ENCODE peak calls at places on chromosomes 4 and X, in eight cellular contexts. One of them, this sample, is unnamed.

GRCh38 chr4:4810365-4810764 is 49.1 kb upstream of the MSX1 start:
- DNase-seq in mesothelial cell of epicardium: no peak
- DNase-seq in WTC11: no peak
- DNase-seq in A172: no peak
- DNase-seq in activated gamma-delta T cell treated with Interleukin-2 at 50 U/mL for 16 hours: no peak
- DNase-seq in C1 segment of cervical spinal cord: no peak
- DNase-seq in uterus: no peak
- DNase-seq in pons: peak; percentile 9
- DNase-seq in this sample: no peak

GRCh38 chr4:174365018-174365587 is 81.4 kb downstream of the CEP44 start:
- DNase-seq in mesothelial cell of epicardium: no peak
- DNase-seq in WTC11: no peak
- DNase-seq in A172: peak; percentile 24
- DNase-seq in activated gamma-delta T cell treated with Interleukin-2 at 50 U/mL for 16 hours: no peak
- DNase-seq in C1 segment of cervical spinal cord: no peak
- DNase-seq in uterus: no peak
- DNase-seq in pons: peak; percentile 34
- DNase-seq in this sample: peak; percentile 36

GRCh38 chr4:54961357-54961975 is 163.9 kb downstream of the KDR start:
- DNase-seq in mesothelial cell of epicardium: no peak
- DNase-seq in WTC11: no peak
- DNase-seq in A172: peak; percentile 46
- DNase-seq in activated gamma-delta T cell treated with Interleukin-2 at 50 U/mL for 16 hours: no peak
- DNase-seq in C1 segment of cervical spinal cord: no peak
- DNase-seq in uterus: no peak
- DNase-seq in pons: peak; percentile 64
- DNase-seq in this sample: peak; percentile 9

GRCh38 chr4:36269116-36269515 is 12.3 kb upstream of the DTHD1 start:
- DNase-seq in mesothelial cell of epicardium: no peak
- DNase-seq in WTC11: no peak
- DNase-seq in A172: no peak
- DNase-seq in activated gamma-delta T cell treated with Interleukin-2 at 50 U/mL for 16 hours: peak; percentile 41
- DNase-seq in C1 segment of cervical spinal cord: no peak
- DNase-seq in uterus: no peak
- DNase-seq in pons: peak; percentile 71
- DNase-seq in this sample: no peak

GRCh38 chrX:139327355-139327754 is 203.2 kb upstream of the F9 start:
- DNase-seq in mesothelial cell of epicardium: no peak
- DNase-seq in WTC11: no peak
- DNase-seq in A172: no peak
- DNase-seq in activated gamma-delta T cell treated with Interleukin-2 at 50 U/mL for 16 hours: no peak
- DNase-seq in C1 segment of cervical spinal cord: no peak
- DNase-seq in uterus: no peak
- DNase-seq in pons: no peak
- DNase-seq in this sample: no peak

GRCh38 chr4:43242611-43243010 is 350.1 kb downstream of the GRXCR1 start:
- DNase-seq in mesothelial cell of epicardium: no peak
- DNase-seq in WTC11: no peak
- DNase-seq in A172: peak; percentile 1
- DNase-seq in activated gamma-delta T cell treated with Interleukin-2 at 50 U/mL for 16 hours: no peak
- DNase-seq in C1 segment of cervical spinal cord: no peak
- DNase-seq in uterus: no peak
- DNase-seq in pons: no peak
- DNase-seq in this sample: peak; percentile 1

GRCh38 chr4:8248091-8248490 is 21.5 kb upstream of the HTRA3 start:
- DNase-seq in mesothelial cell of epicardium: no peak
- DNase-seq in WTC11: no peak
- DNase-seq in A172: no peak
- DNase-seq in activated gamma-delta T cell treated with Interleukin-2 at 50 U/mL for 16 hours: no peak
- DNase-seq in C1 segment of cervical spinal cord: no peak
- DNase-seq in uterus: no peak
- DNase-seq in pons: no peak
- DNase-seq in this sample: no peak

GRCh38 chr4:183173580-183174526 is 74.8 kb downstream of the WWC2 start:
- DNase-seq in mesothelial cell of epicardium: no peak
- DNase-seq in WTC11: peak; percentile 39
- DNase-seq in A172: peak; percentile 26
- DNase-seq in activated gamma-delta T cell treated with Interleukin-2 at 50 U/mL for 16 hours: no peak
- DNase-seq in C1 segment of cervical spinal cord: no peak
- DNase-seq in uterus: no peak
- DNase-seq in pons: no peak
- DNase-seq in this sample: no peak

GRCh38 chr4:30380404-30380998 is 339.7 kb upstream of the PCDH7 start:
- DNase-seq in mesothelial cell of epicardium: no peak
- DNase-seq in WTC11: peak; percentile 76
- DNase-seq in A172: peak; percentile 79
- DNase-seq in activated gamma-delta T cell treated with Interleukin-2 at 50 U/mL for 16 hours: no peak
- DNase-seq in C1 segment of cervical spinal cord: no peak
- DNase-seq in uterus: no peak
- DNase-seq in pons: peak; percentile 6
- DNase-seq in this sample: peak; percentile 68

GRCh38 chrX:42496239-42496638 is 281.7 kb downstream of the PPP1R2C start:
- DNase-seq in mesothelial cell of epicardium: no peak
- DNase-seq in WTC11: no peak
- DNase-seq in A172: no peak
- DNase-seq in activated gamma-delta T cell treated with Interleukin-2 at 50 U/mL for 16 hours: no peak
- DNase-seq in C1 segment of cervical spinal cord: no peak
- DNase-seq in uterus: no peak
- DNase-seq in pons: no peak
- DNase-seq in this sample: no peak

GRCh38 chr4:153728660-153729059 is 31.2 kb downstream of the RNF175 start:
- DNase-seq in mesothelial cell of epicardium: no peak
- DNase-seq in WTC11: no peak
- DNase-seq in A172: no peak
- DNase-seq in activated gamma-delta T cell treated with Interleukin-2 at 50 U/mL for 16 hours: no peak
- DNase-seq in C1 segment of cervical spinal cord: no peak
- DNase-seq in uterus: no peak
- DNase-seq in pons: no peak
- DNase-seq in this sample: no peak

GRCh38 chrX:39903937-39904336 is 193.8 kb downstream of the BCOR start:
- DNase-seq in mesothelial cell of epicardium: no peak
- DNase-seq in WTC11: no peak
- DNase-seq in A172: peak; percentile 81
- DNase-seq in activated gamma-delta T cell treated with Interleukin-2 at 50 U/mL for 16 hours: no peak
- DNase-seq in C1 segment of cervical spinal cord: no peak
- DNase-seq in uterus: no peak
- DNase-seq in pons: no peak
- DNase-seq in this sample: peak; percentile 78

GRCh38 chrX:38342853-38343778 is 9.3 kb upstream of the OTC start:
- DNase-seq in mesothelial cell of epicardium: no peak
- DNase-seq in WTC11: no peak
- DNase-seq in A172: no peak
- DNase-seq in activated gamma-delta T cell treated with Interleukin-2 at 50 U/mL for 16 hours: no peak
- DNase-seq in C1 segment of cervical spinal cord: no peak
- DNase-seq in uterus: no peak
- DNase-seq in pons: no peak
- DNase-seq in this sample: no peak

GRCh38 chr4:73429118-73429517 is 6.9 kb upstream of the AFP start:
- DNase-seq in mesothelial cell of epicardium: no peak
- DNase-seq in WTC11: no peak
- DNase-seq in A172: no peak
- DNase-seq in activated gamma-delta T cell treated with Interleukin-2 at 50 U/mL for 16 hours: no peak
- DNase-seq in C1 segment of cervical spinal cord: no peak
- DNase-seq in uterus: no peak
- DNase-seq in pons: no peak
- DNase-seq in this sample: no peak